ENCODE peak calls at places on chromosomes 7 and 10, in six cellular contexts. One of them, this sample, is unnamed.
A peak's percentile ranks its signal among the peaks of the same experiment; 100 is the strongest.

GRCh38 chr10:132752378-132752777 is 33.6 kb downstream of the NKX6-2 start:
- DNase-seq in NT2/D1: no peak
- DNase-seq in aorta: no peak
- DNase-seq in sigmoid colon: no peak
- DNase-seq in endodermal cell: no peak
- DNase-seq in breast epithelium: no peak
- DNase-seq in this sample: no peak

GRCh38 chr7:101927389-101928306 is 110.2 kb downstream of the CUX1 start:
- DNase-seq in NT2/D1: no peak
- DNase-seq in aorta: peak; percentile 75
- DNase-seq in sigmoid colon: peak; percentile 63
- DNase-seq in endodermal cell: no peak
- DNase-seq in breast epithelium: no peak
- DNase-seq in this sample: no peak

GRCh38 chr10:116627386-116627933 is 6.7 kb downstream of the PNLIPRP2 start:
- DNase-seq in NT2/D1: peak; percentile 46
- DNase-seq in aorta: no peak
- DNase-seq in sigmoid colon: no peak
- DNase-seq in endodermal cell: peak; percentile 91
- DNase-seq in breast epithelium: no peak
- DNase-seq in this sample: no peak

GRCh38 chr10:72068901-72069446 is 19.4 kb downstream of the SPOCK2 start:
- DNase-seq in NT2/D1: no peak
- DNase-seq in aorta: no peak
- DNase-seq in sigmoid colon: no peak
- DNase-seq in endodermal cell: no peak
- DNase-seq in breast epithelium: no peak
- DNase-seq in this sample: no peak

GRCh38 chr7:99196536-99197288 is 11.2 kb downstream of the KPNA7 start:
- DNase-seq in NT2/D1: no peak
- DNase-seq in aorta: no peak
- DNase-seq in sigmoid colon: no peak
- DNase-seq in endodermal cell: peak; percentile 53
- DNase-seq in breast epithelium: no peak
- DNase-seq in this sample: no peak

GRCh38 chr7:48376263-48376662 is 205.0 kb downstream of the ABCA13 start:
- DNase-seq in NT2/D1: no peak
- DNase-seq in aorta: no peak
- DNase-seq in sigmoid colon: no peak
- DNase-seq in endodermal cell: no peak
- DNase-seq in breast epithelium: no peak
- DNase-seq in this sample: no peak

GRCh38 chr7:84948632-84949031 is 238.2 kb downstream of the SEMA3D start:
- DNase-seq in NT2/D1: no peak
- DNase-seq in aorta: no peak
- DNase-seq in sigmoid colon: no peak
- DNase-seq in endodermal cell: no peak
- DNase-seq in breast epithelium: no peak
- DNase-seq in this sample: no peak

GRCh38 chr10:70549962-70550845 is 52.3 kb downstream of the PRF1 start:
- DNase-seq in NT2/D1: no peak
- DNase-seq in aorta: no peak
- DNase-seq in sigmoid colon: no peak
- DNase-seq in endodermal cell: peak; percentile 93
- DNase-seq in breast epithelium: peak; percentile 53
- DNase-seq in this sample: peak; percentile 75

GRCh38 chr7:48011323-48011722 is 17.6 kb downstream of the SUN3 start:
- DNase-seq in NT2/D1: no peak
- DNase-seq in aorta: no peak
- DNase-seq in sigmoid colon: no peak
- DNase-seq in endodermal cell: no peak
- DNase-seq in breast epithelium: no peak
- DNase-seq in this sample: no peak

GRCh38 chr10:71272122-71272771 is 46.8 kb upstream of the SLC29A3 start:
- DNase-seq in NT2/D1: no peak
- DNase-seq in aorta: no peak
- DNase-seq in sigmoid colon: no peak
- DNase-seq in endodermal cell: peak; percentile 64
- DNase-seq in breast epithelium: no peak
- DNase-seq in this sample: no peak

GRCh38 chr7:40918701-40919271 is 784.0 kb downstream of the SUGCT start:
- DNase-seq in NT2/D1: no peak
- DNase-seq in aorta: no peak
- DNase-seq in sigmoid colon: no peak
- DNase-seq in endodermal cell: no peak
- DNase-seq in breast epithelium: no peak
- DNase-seq in this sample: no peak

GRCh38 chr10:28734940-28735759 is 57.8 kb downstream of the BAMBI start:
- DNase-seq in NT2/D1: peak; percentile 22
- DNase-seq in aorta: no peak
- DNase-seq in sigmoid colon: no peak
- DNase-seq in endodermal cell: peak; percentile 56
- DNase-seq in breast epithelium: no peak
- DNase-seq in this sample: no peak

GRCh38 chr7:47401571-47402570 is 180.0 kb downstream of the TNS3 start:
- DNase-seq in NT2/D1: no peak
- DNase-seq in aorta: no peak
- DNase-seq in sigmoid colon: peak; percentile 51
- DNase-seq in endodermal cell: peak; percentile 40
- DNase-seq in breast epithelium: no peak
- DNase-seq in this sample: no peak

GRCh38 chr7:63112764-63113712 is 885.6 kb upstream of the ZNF722 start:
- DNase-seq in NT2/D1: no peak
- DNase-seq in aorta: no peak
- DNase-seq in sigmoid colon: no peak
- DNase-seq in endodermal cell: no peak
- DNase-seq in breast epithelium: no peak
- DNase-seq in this sample: no peak

GRCh38 chr7:80600046-80600445 is 38.4 kb upstream of the CD36 start:
- DNase-seq in NT2/D1: no peak
- DNase-seq in aorta: no peak
- DNase-seq in sigmoid colon: no peak
- DNase-seq in endodermal cell: no peak
- DNase-seq in breast epithelium: no peak
- DNase-seq in this sample: no peak

GRCh38 chr7:87217983-87218653 is 1.4 kb downstream of the TMEM243 start:
- DNase-seq in NT2/D1: no peak
- DNase-seq in aorta: no peak
- DNase-seq in sigmoid colon: no peak
- DNase-seq in endodermal cell: no peak
- DNase-seq in breast epithelium: no peak
- DNase-seq in this sample: no peak

GRCh38 chr10:69250041-69250440 is 28.3 kb upstream of the HK1 start:
- DNase-seq in NT2/D1: no peak
- DNase-seq in aorta: no peak
- DNase-seq in sigmoid colon: no peak
- DNase-seq in endodermal cell: no peak
- DNase-seq in breast epithelium: no peak
- DNase-seq in this sample: no peak

GRCh38 chr10:46787321-46787615 is 124.0 kb upstream of the PTPN20 start:
- DNase-seq in NT2/D1: no peak
- DNase-seq in aorta: no peak
- DNase-seq in sigmoid colon: no peak
- DNase-seq in endodermal cell: no peak
- DNase-seq in breast epithelium: no peak
- DNase-seq in this sample: peak; percentile 19

GRCh38 chr10:89206402-89207180 is 526 bp downstream of the CH25H start:
- DNase-seq in NT2/D1: no peak
- DNase-seq in aorta: peak; percentile 77
- DNase-seq in sigmoid colon: peak; percentile 74
- DNase-seq in endodermal cell: no peak
- DNase-seq in breast epithelium: peak; percentile 23
- DNase-seq in this sample: no peak

GRCh38 chr10:33655165-33655815 is 320.8 kb upstream of the NRP1 start:
- DNase-seq in NT2/D1: no peak
- DNase-seq in aorta: no peak
- DNase-seq in sigmoid colon: no peak
- DNase-seq in endodermal cell: no peak
- DNase-seq in breast epithelium: no peak
- DNase-seq in this sample: no peak

GRCh38 chr10:42937048-42937447 is 139.8 kb upstream of the RET start:
- DNase-seq in NT2/D1: no peak
- DNase-seq in aorta: no peak
- DNase-seq in sigmoid colon: no peak
- DNase-seq in endodermal cell: no peak
- DNase-seq in breast epithelium: no peak
- DNase-seq in this sample: no peak

DNA sequence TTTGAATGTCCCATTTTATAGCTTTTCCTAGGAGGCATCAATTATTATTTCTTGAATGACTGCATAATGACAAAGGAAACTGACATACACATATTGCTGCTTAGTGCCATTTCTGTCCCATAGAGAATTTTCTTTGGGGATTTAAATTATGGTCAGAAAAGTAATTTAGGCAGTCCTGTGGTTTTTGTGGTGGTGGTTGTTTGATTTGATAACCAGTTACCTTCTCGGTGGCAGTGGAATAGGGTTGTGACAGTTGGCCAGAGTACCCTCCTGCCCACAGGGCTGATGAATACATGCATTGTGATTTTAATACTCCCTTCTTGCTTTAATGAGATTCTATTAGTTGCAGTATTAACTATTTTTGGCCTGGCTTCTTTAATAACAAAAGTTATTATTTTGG is 6.6 kb upstream of the SGCE start:
- DNase-seq in NT2/D1: no peak
- DNase-seq in aorta: no peak
- DNase-seq in sigmoid colon: no peak
- DNase-seq in endodermal cell: no peak
- DNase-seq in breast epithelium: no peak
- DNase-seq in this sample: no peak
- H3K4me1 ChIP-seq in NT2/D1: no peaks in the 10 kb centered on the region
- H3K4me1 ChIP-seq in aorta: no peaks in the 10 kb centered on the region
- H3K4me1 ChIP-seq in sigmoid colon: no peaks in the 10 kb centered on the region
- H3K4me1 ChIP-seq in endodermal cell: no peaks in the 10 kb centered on the region
- H3K4me1 ChIP-seq in breast epithelium: no peaks in the 10 kb centered on the region
- H3K4me1 ChIP-seq in this sample: peaks cover 5% of the 10 kb centered on the region

GRCh38 chr7:18497082-18497481 is 1.5 kb downstream of the HDAC9 start:
- DNase-seq in NT2/D1: no peak
- DNase-seq in aorta: no peak
- DNase-seq in sigmoid colon: no peak
- DNase-seq in endodermal cell: no peak
- DNase-seq in breast epithelium: no peak
- DNase-seq in this sample: no peak

GRCh38 chr7:18497800-18498199 is 2.3 kb downstream of the HDAC9 start:
- DNase-seq in NT2/D1: no peak
- DNase-seq in aorta: no peak
- DNase-seq in sigmoid colon: no peak
- DNase-seq in endodermal cell: no peak
- DNase-seq in breast epithelium: no peak
- DNase-seq in this sample: no peak

GRCh38 chr7:18494821-18495408 is 634 bp upstream of the HDAC9 start:
- DNase-seq in NT2/D1: no peak
- DNase-seq in aorta: no peak
- DNase-seq in sigmoid colon: no peak
- DNase-seq in endodermal cell: no peak
- DNase-seq in breast epithelium: no peak
- DNase-seq in this sample: no peak

GRCh38 chr7:18495412-18496335 is at the start of gene HDAC9:
- DNase-seq in NT2/D1: peak; percentile 86
- DNase-seq in aorta: peak; percentile 70
- DNase-seq in sigmoid colon: no peak
- DNase-seq in endodermal cell: peak; percentile 75
- DNase-seq in breast epithelium: no peak
- DNase-seq in this sample: peak; percentile 92

GRCh38 chr7:18496336-18496700 is 769 bp downstream of the HDAC9 start:
- DNase-seq in NT2/D1: no peak
- DNase-seq in aorta: no peak
- DNase-seq in sigmoid colon: no peak
- DNase-seq in endodermal cell: no peak
- DNase-seq in breast epithelium: no peak
- DNase-seq in this sample: no peak
- H3K4me3 ChIP-seq in NT2/D1: peak overlapping the region; percentile 57
- H3K4me3 ChIP-seq in aorta: peak overlapping the region; percentile 64
- H3K4me3 ChIP-seq in sigmoid colon: peak overlapping the region; percentile 41
- H3K4me3 ChIP-seq in endodermal cell: peak overlapping the region; percentile 50
- H3K4me3 ChIP-seq in breast epithelium: peak overlapping the region; percentile 34
- H3K4me3 ChIP-seq in this sample: peak overlapping the region; percentile 85

GRCh38 chr10:49011756-49012155 is 72.1 kb upstream of the LRRC18 start:
- DNase-seq in NT2/D1: no peak
- DNase-seq in aorta: no peak
- DNase-seq in sigmoid colon: no peak
- DNase-seq in endodermal cell: no peak
- DNase-seq in breast epithelium: no peak
- DNase-seq in this sample: no peak
- H3K4me1 ChIP-seq in NT2/D1: peaks cover 3% of the 10 kb centered on the region
- H3K4me1 ChIP-seq in aorta: no peaks in the 10 kb centered on the region
- H3K4me1 ChIP-seq in sigmoid colon: no peaks in the 10 kb centered on the region
- H3K4me1 ChIP-seq in endodermal cell: no peaks in the 10 kb centered on the region
- H3K4me1 ChIP-seq in breast epithelium: no peaks in the 10 kb centered on the region
- H3K4me1 ChIP-seq in this sample: peaks cover 30% of the 10 kb centered on the region

GRCh38 chr7:366171-366916 is 76.4 kb downstream of the FOXL3 start:
- DNase-seq in NT2/D1: no peak
- DNase-seq in aorta: peak; percentile 49
- DNase-seq in sigmoid colon: peak; percentile 52
- DNase-seq in endodermal cell: no peak
- DNase-seq in breast epithelium: no peak
- DNase-seq in this sample: no peak
- H3K4me3 ChIP-seq in NT2/D1: no peak overlapping the region
- H3K4me3 ChIP-seq in aorta: no peak overlapping the region
- H3K4me3 ChIP-seq in sigmoid colon: no peak overlapping the region
- H3K4me3 ChIP-seq in endodermal cell: no peak overlapping the region
- H3K4me3 ChIP-seq in breast epithelium: no peak overlapping the region
- H3K4me3 ChIP-seq in this sample: no peak overlapping the region

DNA sequence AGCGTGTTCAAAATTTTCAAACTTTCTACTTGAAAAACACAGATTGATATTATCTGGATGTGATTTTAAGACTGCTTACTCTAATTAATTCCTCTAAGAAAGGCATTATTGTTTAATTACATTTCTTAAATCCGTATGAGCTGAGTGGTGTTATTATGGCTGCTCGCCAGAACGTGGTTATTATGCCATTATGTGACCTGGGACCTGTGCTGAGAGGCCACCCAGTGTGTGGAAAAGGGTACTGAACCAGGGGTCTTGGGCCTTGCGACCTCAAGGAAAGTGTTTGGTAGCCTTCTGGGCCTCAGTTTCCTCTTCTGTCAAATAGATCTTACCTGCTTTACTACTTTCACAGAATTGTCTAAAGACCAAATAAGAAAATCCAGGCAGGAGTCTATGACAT is 15.4 kb downstream of the LGI1 start:
- DNase-seq in NT2/D1: no peak
- DNase-seq in aorta: no peak
- DNase-seq in sigmoid colon: no peak
- DNase-seq in endodermal cell: no peak
- DNase-seq in breast epithelium: no peak
- DNase-seq in this sample: no peak
- H3K4me1 ChIP-seq in NT2/D1: no peaks in the 10 kb centered on the region
- H3K4me1 ChIP-seq in aorta: no peaks in the 10 kb centered on the region
- H3K4me1 ChIP-seq in sigmoid colon: no peaks in the 10 kb centered on the region
- H3K4me1 ChIP-seq in endodermal cell: peaks cover 3% of the 10 kb centered on the region
- H3K4me1 ChIP-seq in breast epithelium: no peaks in the 10 kb centered on the region
- H3K4me1 ChIP-seq in this sample: no peaks in the 10 kb centered on the region

GRCh38 chr7:124033093-124033806 is 383 bp upstream of the TMEM229A start:
- DNase-seq in NT2/D1: peak; percentile 36
- DNase-seq in aorta: peak; percentile 70
- DNase-seq in sigmoid colon: peak; percentile 54
- DNase-seq in endodermal cell: peak; percentile 86
- DNase-seq in breast epithelium: no peak
- DNase-seq in this sample: no peak
- H3K4me3 ChIP-seq in NT2/D1: peak overlapping the region; percentile 63
- H3K4me3 ChIP-seq in aorta: peak overlapping the region; percentile 49
- H3K4me3 ChIP-seq in sigmoid colon: peak overlapping the region; percentile 52
- H3K4me3 ChIP-seq in endodermal cell: no peak overlapping the region
- H3K4me3 ChIP-seq in breast epithelium: peak overlapping the region; percentile 27
- H3K4me3 ChIP-seq in this sample: no peak overlapping the region